ENCODE peak calls at places on chromosomes 6 and 20, in eight cellular contexts. P, X, F, K, G, J, W and L are unnamed samples.

GRCh38 chr6:54992789-54993188 is 146.2 kb downstream of the FAM83B start:
- DNase-seq in G (no peak), P (peak; percentile 4), X (no peak), W (no peak), F (no peak), K (no peak), J (no peak), L (no peak)

GRCh38 chr20:8527998-8528397 is 395.9 kb downstream of the PLCB1 start:
- DNase-seq in F (no peak), K (peak; percentile 35), W (no peak), P (peak; percentile 33), X (no peak), G (no peak), J (peak; percentile 83), L (no peak)

GRCh38 chr6:156782691-156783320 is 5.6 kb downstream of the ARID1B start:
- DNase-seq in J (peak; percentile 40), F (no peak), G (no peak), W (no peak), K (no peak), P (no peak), X (no peak), L (no peak)

GRCh38 chr20:59055302-59055701 is 12.7 kb upstream of the PRELID3B start:
- DNase-seq in X (no peak), W (no peak), P (peak; percentile 30), K (no peak), G (no peak), F (no peak), J (no peak), L (no peak)

GRCh38 chr6:165717732-165718465 is 54.9 kb upstream of the PDE10A start:
- DNase-seq in J (peak; percentile 46), W (no peak), X (no peak), K (no peak), F (no peak), P (peak; percentile 22), G (peak; percentile 11), L (no peak)

GRCh38 chr6:33174784-33175183 is 17.5 kb downstream of the COL11A2 start:
- DNase-seq in J (no peak), K (no peak), W (no peak), G (no peak), X (no peak), P (no peak), F (no peak), L (no peak)

GRCh38 chr6:140744648-140745320 is 1370.3 kb upstream of the CITED2 start:
- DNase-seq in P (no peak), F (no peak), G (no peak), K (peak; percentile 16), W (no peak), J (peak; percentile 76), X (no peak), L (no peak)

GRCh38 chr6:45763281-45763680 is 252.4 kb downstream of the CLIC5 start:
- DNase-seq in F (no peak), X (no peak), W (no peak), P (no peak), K (no peak), J (no peak), G (no peak), L (no peak)

GRCh38 chr6:123393333-123393732 is 243.4 kb downstream of the TRDN start:
- DNase-seq in X (no peak), P (peak; percentile 5), F (peak; percentile 69), J (peak; percentile 49), G (no peak), K (peak; percentile 33), W (no peak), L (no peak)

GRCh38 chr20:63429992-63430391 is 42.5 kb downstream of the KCNQ2 start:
- DNase-seq in G (no peak), K (no peak), F (no peak), W (no peak), J (no peak), X (no peak), P (no peak), L (no peak)

GRCh38 chr6:30690403-30691207 is at the start of gene NRM:
- DNase-seq in K (peak; percentile 70), G (peak; percentile 87), F (peak; percentile 88), W (peak; percentile 94), X (peak; percentile 92), P (peak; percentile 73), J (peak; percentile 84), L (no peak)